ENCODE peak calls at places on chromosomes 2 and 18, in ten cellular contexts. O, H, D, G, I, A, X, N, T and K are unnamed samples.

GRCh38 chr2:224403657-224404056 is 1.8 kb upstream of the FAM124B start:
- DNase-seq in O (no peak), H (no peak), D (no peak), G (no peak), I (no peak), A (no peak), X (no peak), N (no peak), T (no peak), K (no peak)

GRCh38 chr2:157460897-157461296 is 17.0 kb upstream of the CYTIP start:
- DNase-seq in O (no peak), H (no peak), D (no peak), G (no peak), I (no peak), A (no peak), X (no peak), N (no peak), T (no peak), K (no peak)

GRCh38 chr18:48662021-48662661 is 123.3 kb downstream of the CTIF start:
- DNase-seq in O (peak; percentile 33), H (peak; percentile 76), D (peak; percentile 62), G (no peak), I (peak; percentile 69), A (no peak), X (no peak), N (peak; percentile 86), T (no peak), K (no peak)

GRCh38 chr2:45052388-45052928 is 43.2 kb upstream of the SIX2 start:
- DNase-seq in O (no peak), H (no peak), D (peak; percentile 5), G (no peak), I (no peak), A (no peak), X (no peak), N (no peak), T (no peak), K (no peak)

GRCh38 chr2:11074246-11074820 is 80.9 kb upstream of the SLC66A3 start:
- DNase-seq in O (no peak), H (no peak), D (no peak), G (peak; percentile 42), I (no peak), A (no peak), X (peak; percentile 28), N (no peak), T (no peak), K (no peak)

GRCh38 chr2:237421542-237422047 is 7.6 kb upstream of the COL6A3 start:
- DNase-seq in O (peak; percentile 71), H (peak; percentile 82), D (peak; percentile 95), G (peak; percentile 89), I (peak; percentile 80), A (peak; percentile 35), X (peak; percentile 85), N (peak; percentile 62), T (peak; percentile 84), K (peak; percentile 30)

GRCh38 chr2:227767830-227768229 is 22.1 kb downstream of the SCYGR8 start:
- DNase-seq in O (no peak), H (no peak), D (no peak), G (peak; percentile 76), I (no peak), A (no peak), X (no peak), N (no peak), T (no peak), K (no peak)

GRCh38 chr2:133389569-133389968 is 178.7 kb downstream of the NCKAP5 start:
- DNase-seq in O (peak; percentile 3), H (no peak), D (no peak), G (no peak), I (no peak), A (no peak), X (no peak), N (no peak), T (no peak), K (no peak)

GRCh38 chr2:11683486-11683885 is 13.5 kb upstream of the NTSR2 start:
- DNase-seq in O (no peak), H (no peak), D (peak; percentile 82), G (no peak), I (no peak), A (no peak), X (no peak), N (no peak), T (no peak), K (no peak)

GRCh38 chr2:158509928-158510797 is 53.4 kb downstream of the PKP4 start:
- DNase-seq in O (no peak), H (peak; percentile 71), D (no peak), G (no peak), I (peak; percentile 70), A (no peak), X (no peak), N (peak; percentile 82), T (no peak), K (no peak)

GRCh38 chr2:10877691-10878111 is 34.0 kb upstream of the KCNF1 start:
- DNase-seq in O (no peak), H (no peak), D (peak; percentile 47), G (no peak), I (no peak), A (no peak), X (no peak), N (peak; percentile 23), T (no peak), K (no peak)

DNA sequence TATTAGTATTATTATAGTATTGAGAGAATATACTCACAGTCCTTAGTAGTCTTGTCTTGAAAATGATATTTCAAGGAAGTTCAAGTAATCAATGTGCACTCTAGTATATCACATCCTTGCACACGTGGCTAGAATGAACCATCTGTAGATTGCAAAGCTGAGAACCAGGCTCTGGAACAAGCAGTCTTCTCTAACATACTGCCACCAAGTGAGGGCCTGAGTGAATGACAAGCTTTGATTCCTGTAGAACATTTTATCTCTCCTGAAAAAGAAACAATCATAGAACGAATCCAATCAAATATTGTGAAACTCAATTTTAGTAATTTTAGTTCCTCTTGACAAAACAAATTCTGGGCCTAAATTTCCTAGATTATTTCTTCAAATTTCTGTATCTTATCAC is 55.3 kb upstream of the SULT1C3 start:
- DNase-seq in O (no peak), H (peak; percentile 4), D (no peak), G (no peak), I (peak; percentile 13), A (peak; percentile 10), X (no peak), N (no peak), T (peak; percentile 17), K (no peak)
- TF ChIP-seq CTCF in O (peak; percentile 46), H (peak; percentile 34), D (peak; percentile 73), G (peak; percentile 18), I (peak; percentile 56), A (peak; percentile 15), X (no peak), N (peak; percentile 56), T (no peak), K (peak; percentile 54)

GRCh38 chr2:143841935-143842334 is 678.0 kb downstream of the ZEB2 start:
- DNase-seq in O (no peak), H (peak; percentile 14), D (no peak), G (no peak), I (peak; percentile 44), A (no peak), X (no peak), N (no peak), T (no peak), K (no peak)
- TF ChIP-seq CTCF in O (no peak), H (peak; percentile 8), D (peak; percentile 51), G (no peak), I (peak; percentile 45), A (peak; percentile 4), X (no peak), N (no peak), T (no peak), K (no peak)

GRCh38 chr2:240581811-240582210 is 4.7 kb upstream of the CAPN10 start:
- DNase-seq in O (no peak), H (no peak), D (no peak), G (no peak), I (no peak), A (no peak), X (no peak), N (no peak), T (no peak), K (no peak)

GRCh38 chr2:240578110-240578450 is 8.5 kb upstream of the CAPN10 start:
- DNase-seq in O (no peak), H (no peak), D (no peak), G (peak; percentile 66), I (no peak), A (no peak), X (no peak), N (no peak), T (no peak), K (no peak)

GRCh38 chr2:240579071-240579762 is 7.3 kb upstream of the CAPN10 start:
- DNase-seq in O (no peak), H (no peak), D (no peak), G (peak; percentile 28), I (no peak), A (peak; percentile 31), X (no peak), N (no peak), T (no peak), K (no peak)

GRCh38 chr2:240578488-240578887 is 8.0 kb upstream of the CAPN10 start:
- DNase-seq in O (no peak), H (no peak), D (no peak), G (peak; percentile 49), I (no peak), A (no peak), X (no peak), N (no peak), T (no peak), K (no peak)

DNA sequence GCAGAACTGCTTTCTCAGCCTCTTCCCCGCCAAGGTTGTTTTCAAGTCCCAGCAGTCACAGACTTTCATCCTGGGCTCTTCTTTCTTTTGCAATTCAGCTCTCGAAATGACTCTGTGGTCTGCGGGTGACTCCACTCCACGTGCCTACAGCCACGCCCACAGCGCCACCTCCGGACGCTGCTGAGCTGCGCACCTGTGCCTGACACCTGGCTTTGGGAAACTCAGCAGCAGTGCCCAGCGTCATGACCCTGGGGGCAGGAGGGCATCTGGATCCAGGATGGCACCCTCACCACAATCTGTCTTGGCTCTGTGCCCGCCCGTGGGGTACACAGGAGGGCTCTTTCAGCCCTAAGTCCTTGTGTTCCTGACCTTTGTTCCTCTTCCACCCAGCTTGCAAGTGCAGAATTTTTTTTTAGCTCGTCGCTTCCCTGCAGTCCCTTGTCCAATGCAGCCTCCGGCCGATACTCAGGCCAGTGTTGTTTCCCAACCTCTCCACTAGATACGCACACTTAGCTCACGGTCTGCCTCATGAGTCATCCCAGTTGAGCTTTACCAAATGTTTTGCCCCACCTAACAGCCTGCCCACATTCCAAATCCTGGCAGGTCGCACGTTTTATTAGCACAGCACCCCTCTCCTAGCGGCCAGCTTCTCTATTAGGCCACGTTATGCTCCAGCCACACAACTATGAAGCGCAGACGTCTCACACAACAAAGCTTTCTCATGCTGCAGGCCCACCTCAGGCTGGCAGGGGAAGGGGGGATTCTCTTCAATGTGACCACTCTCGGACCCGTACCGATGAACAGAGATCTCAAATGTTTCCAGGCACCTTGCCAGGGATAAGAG is 6.5 kb upstream of the CAPN10 start:
- DNase-seq in O (peak; percentile 78), H (peak; percentile 84), D (peak; percentile 87), G (peak; percentile 93), I (peak; percentile 94), A (no peak), X (peak; percentile 89), N (peak; percentile 99), T (no peak), K (no peak)
- TF ChIP-seq CTCF in O (peak; percentile 51), H (no peak), D (peak; percentile 75), G (peak; percentile 71), I (peak; percentile 10), A (peak; percentile 71), X (no peak), N (peak; percentile 97), T (no peak), K (peak; percentile 46)

DNA sequence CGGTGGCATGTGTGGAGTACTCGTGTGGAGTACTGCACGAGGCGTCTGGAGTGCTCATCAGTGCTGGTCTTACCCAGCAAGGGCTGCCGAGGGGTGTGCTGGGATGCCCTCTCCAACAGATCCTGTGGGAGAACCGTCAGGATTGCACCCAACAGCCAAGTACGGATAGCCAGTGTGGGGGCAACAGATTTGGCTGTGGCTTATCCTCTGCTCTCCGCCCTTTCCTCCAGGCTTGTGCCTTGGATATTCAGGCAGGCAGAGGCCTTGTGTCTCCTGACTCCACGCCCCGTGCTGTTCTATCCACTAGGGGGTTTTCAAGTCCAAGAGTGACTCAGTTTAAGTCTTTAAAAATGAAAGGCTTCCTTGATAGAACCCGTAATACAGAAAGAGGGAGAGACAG is 321.0 kb upstream of the HS6ST1 start:
- DNase-seq in O (no peak), H (no peak), D (peak; percentile 58), G (no peak), I (no peak), A (no peak), X (peak; percentile 47), N (no peak), T (no peak), K (peak; percentile 7)
- TF ChIP-seq CTCF in O (no peak), H (no peak), D (peak; percentile 58), G (no peak), I (peak; percentile 10), A (no peak), X (no peak), N (no peak), T (no peak), K (peak; percentile 7)